ENCODE peak calls at places on chromosomes 6 and 20, in nine cellular contexts. E is activated effector memory CD4-positive, alpha-beta T cell treated with anti-CD3 and anti-CD28 coated beads, Interleukin-2, amount 50 U/mL, for 16 hours; F is hippocampal formation; R is left lung; I is naive thymus-derived CD8-positive, alpha-beta T cell; M is activated CD8-positive, alpha-beta memory T cell treated with anti-CD3 and anti-CD28 coated beads for 24 hours; W is ACHN; N is A172; H is spleen. Q is an unnamed sample.

GRCh38 chr6:2257358-2257757 is 12.0 kb upstream of the GMDS start:
- DNase-seq in E (no peak), F (no peak), R (no peak), I (no peak), M (no peak), W (no peak), N (no peak), H (no peak), Q (no peak)

GRCh38 chr6:129786548-129786947 is 74.6 kb downstream of the TMEM244 start:
- DNase-seq in E (no peak), F (no peak), R (no peak), I (no peak), M (no peak), W (no peak), N (no peak), H (no peak), Q (no peak)

GRCh38 chr6:99997141-99997540 is 3.1 kb upstream of the MCHR2 start:
- DNase-seq in E (no peak), F (no peak), R (no peak), I (no peak), M (no peak), W (no peak), N (no peak), H (no peak), Q (no peak)

GRCh38 chr6:143804835-143805239 is 38.3 kb upstream of the LTV1 start:
- DNase-seq in E (no peak), F (no peak), R (no peak), I (no peak), M (no peak), W (no peak), N (peak), H (no peak), Q (no peak)

GRCh38 chr6:30074331-30075093 is 1.1 kb downstream of the RNF39 start:
- DNase-seq in E (no peak), F (no peak), R (no peak), I (no peak), M (no peak), W (no peak), N (no peak), H (no peak), Q (no peak)

GRCh38 chr6:108766419-108766818 is 81.8 kb upstream of the ARMC2 start:
- DNase-seq in E (no peak), F (no peak), R (no peak), I (no peak), M (no peak), W (no peak), N (no peak), H (no peak), Q (no peak)

GRCh38 chr20:59007758-59008511 is 881 bp upstream of the CTSZ start:
- DNase-seq in E (peak), F (peak), R (peak), I (no peak), M (no peak), W (no peak), N (no peak), H (peak), Q (no peak)

GRCh38 chr6:91490672-91491071 is 903.8 kb upstream of the MAP3K7 start:
- DNase-seq in E (no peak), F (no peak), R (no peak), I (no peak), M (no peak), W (no peak), N (peak), H (no peak), Q (no peak)

GRCh38 chr6:12324096-12324495 is 33.9 kb downstream of the EDN1 start:
- DNase-seq in E (no peak), F (no peak), R (no peak), I (no peak), M (no peak), W (peak), N (peak), H (no peak), Q (no peak)

GRCh38 chr6:29847871-29848630 is 20.4 kb downstream of the HLA-G start:
- DNase-seq in E (peak), F (peak), R (peak), I (peak), M (peak), W (peak), N (peak), H (peak), Q (peak)

GRCh38 chr6:28816909-28817807 is 106.6 kb downstream of the TRIM27 start:
- DNase-seq in E (no peak), F (no peak), R (no peak), I (no peak), M (peak), W (peak), N (peak), H (no peak), Q (no peak)

GRCh38 chr6:153449279-153449678 is 318.2 kb upstream of the RGS17 start:
- DNase-seq in E (no peak), F (no peak), R (no peak), I (no peak), M (no peak), W (no peak), N (no peak), H (no peak), Q (no peak)

GRCh38 chr20:50691585-50692552 is 527 bp upstream of the RIPOR3 start:
- DNase-seq in E (no peak), F (no peak), R (no peak), I (no peak), M (no peak), W (no peak), N (no peak), H (no peak), Q (no peak)

GRCh38 chr20:46709459-46710148 is at the start of gene SLC2A10:
- DNase-seq in E (no peak), F (no peak), R (peak), I (peak), M (no peak), W (peak), N (no peak), H (no peak), Q (no peak)